ENCODE peak calls at places on chromosomes 12 and 14, in eight cellular contexts. A is CD4-positive, alpha-beta memory T cell; W is CD14-positive monocyte; V is hepatic stellate cell; G is NCI-H2081; D is RWPE1; O is WTC11; F is islet precursor cell. J is an unnamed sample.

GRCh38 chr12:3520168-3520567 is 29.2 kb downstream of the PRMT8 start:
- DNase-seq in O (no peak), F (peak), D (no peak), W (no peak), V (no peak), G (peak), A (no peak), J (no peak)

GRCh38 chr12:41277019-41277770 is 89.1 kb downstream of the PDZRN4 start:
- DNase-seq in D (peak), A (peak), F (no peak), O (peak), G (peak), W (peak), V (peak), J (peak)

GRCh38 chr12:50825372-50825838 is 17.3 kb upstream of the TMPRSS12 start:
- DNase-seq in F (no peak), W (no peak), A (peak), G (peak), V (no peak), O (no peak), D (peak), J (peak)

GRCh38 chr12:91023326-91024004 is 18.7 kb upstream of the EPYC start:
- DNase-seq in G (no peak), F (no peak), W (no peak), V (peak), O (no peak), A (no peak), D (peak), J (no peak)

GRCh38 chr14:90846511-90846910 is 30.3 kb upstream of the TTC7B start:
- DNase-seq in O (no peak), F (no peak), D (peak), A (no peak), V (peak), G (no peak), W (no peak), J (no peak)

GRCh38 chr12:122363782-122364181 is 58.7 kb downstream of the CLIP1 start:
- DNase-seq in V (no peak), A (no peak), D (no peak), G (no peak), O (no peak), W (no peak), F (peak), J (no peak)

GRCh38 chr12:71214511-71215285 is 56.9 kb upstream of the TSPAN8 start:
- DNase-seq in G (no peak), V (no peak), W (no peak), O (no peak), A (no peak), F (no peak), D (no peak), J (no peak)

GRCh38 chr12:94178054-94178453 is 29.7 kb downstream of the PLXNC1 start:
- DNase-seq in G (no peak), O (no peak), A (no peak), V (no peak), D (no peak), F (no peak), W (no peak), J (no peak)

GRCh38 chr14:75832621-75833297 is 149.0 kb downstream of the TGFB3 start:
- DNase-seq in O (no peak), W (no peak), F (no peak), D (no peak), V (no peak), G (peak), A (no peak), J (no peak)

GRCh38 chr14:105577339-105577861 is 51.0 kb downstream of the TMEM121 start:
- DNase-seq in F (peak), A (no peak), D (no peak), O (no peak), V (no peak), G (no peak), W (no peak), J (no peak)

GRCh38 chr14:54440454-54440853 is 720 bp downstream of the CNIH1 start:
- DNase-seq in A (no peak), G (no peak), W (no peak), V (no peak), O (no peak), F (no peak), D (no peak), J (no peak)

GRCh38 chr12:56931474-56931978 is 2.7 kb downstream of the SDR9C7 start:
- DNase-seq in W (no peak), D (no peak), F (peak), G (no peak), A (no peak), O (no peak), V (no peak), J (peak)